ENCODE peak calls at places on chromosomes 2 and 18, in eight cellular contexts. N is stomach, Q is tibial nerve, Y is neural progenitor cell, P is BE2C, J is cardiac muscle cell, V is heart right ventricle, X is body of pancreas. G is an unnamed sample.

GRCh38 chr2:8132371-8132831 is 549.5 kb upstream of the ID2 start:
- DNase-seq in P (no peak), J (no peak), Y (no peak), Q (no peak), V (peak; percentile 45), N (no peak), X (no peak), G (peak; percentile 53)

GRCh38 chr2:222292113-222292737 is 6.6 kb downstream of the PAX3 start:
- DNase-seq in N (no peak), P (no peak), X (no peak), J (no peak), Y (peak; percentile 49), Q (no peak), V (no peak), G (no peak)

GRCh38 chr18:54416459-54416858 is 58.8 kb downstream of the C18orf54 start:
- DNase-seq in X (no peak), P (no peak), J (no peak), V (no peak), Q (no peak), N (no peak), Y (peak; percentile 4), G (no peak)

GRCh38 chr2:119480718-119481142 is 43.6 kb downstream of the SCTR start:
- DNase-seq in Q (no peak), P (peak; percentile 30), N (peak; percentile 48), X (peak; percentile 74), V (peak; percentile 45), Y (no peak), J (no peak), G (no peak)

GRCh38 chr2:218295029-218295428 is 2.7 kb upstream of the TMBIM1 start:
- DNase-seq in N (no peak), P (no peak), X (peak; percentile 69), J (no peak), Y (no peak), Q (no peak), V (no peak), G (no peak)

GRCh38 chr18:47993409-47993808 is 63.0 kb upstream of the SMAD2 start:
- DNase-seq in Y (no peak), X (no peak), Q (no peak), N (no peak), V (no peak), P (no peak), J (no peak), G (no peak)

GRCh38 chr2:221572180-221572820 is at the start of gene EPHA4:
- DNase-seq in P (peak; percentile 86), Q (peak; percentile 77), V (peak; percentile 90), N (peak; percentile 89), Y (peak; percentile 96), X (peak; percentile 90), J (peak; percentile 95), G (peak; percentile 92)

GRCh38 chr2:30361751-30362394 is 85.2 kb upstream of the LCLAT1 start:
- DNase-seq in J (peak; percentile 70), Y (no peak), Q (no peak), P (no peak), N (no peak), X (no peak), V (no peak), G (no peak)

GRCh38 chr2:24919977-24920812 is at the start of gene ADCY3:
- DNase-seq in Y (peak; percentile 78), J (peak; percentile 63), N (peak; percentile 52), P (peak; percentile 62), Q (no peak), X (peak; percentile 42), V (peak; percentile 65), G (peak; percentile 49)

GRCh38 chr18:54284967-54285785 is 15.9 kb downstream of the POLI start:
- DNase-seq in X (peak; percentile 29), V (peak; percentile 44), Q (no peak), J (no peak), P (no peak), Y (no peak), N (no peak), G (no peak)

GRCh38 chr2:207188601-207189000 is 22.9 kb upstream of the KLF7 start:
- DNase-seq in V (no peak), Y (no peak), P (no peak), N (no peak), Q (no peak), X (no peak), J (no peak), G (no peak)

GRCh38 chr2:36562245-36562644 is 35.7 kb downstream of the FEZ2 start:
- DNase-seq in N (no peak), Q (no peak), X (no peak), P (no peak), Y (no peak), J (no peak), V (no peak), G (no peak)

GRCh38 chr2:72887032-72887835 is at the start of gene SPR:
- DNase-seq in Q (peak; percentile 55), X (peak; percentile 84), P (peak; percentile 65), N (peak; percentile 90), Y (peak; percentile 76), J (peak; percentile 75), V (peak; percentile 84), G (peak; percentile 94)

GRCh38 chr2:1891971-1892486 is 147.7 kb upstream of the PXDN start:
- DNase-seq in P (no peak), V (no peak), J (no peak), Q (no peak), X (no peak), N (no peak), Y (no peak), G (no peak)

GRCh38 chr2:69717902-69718301 is 24.0 kb upstream of the ANXA4 start:
- DNase-seq in N (no peak), Y (no peak), Q (no peak), X (no peak), P (no peak), J (no peak), V (no peak), G (no peak)

DNA sequence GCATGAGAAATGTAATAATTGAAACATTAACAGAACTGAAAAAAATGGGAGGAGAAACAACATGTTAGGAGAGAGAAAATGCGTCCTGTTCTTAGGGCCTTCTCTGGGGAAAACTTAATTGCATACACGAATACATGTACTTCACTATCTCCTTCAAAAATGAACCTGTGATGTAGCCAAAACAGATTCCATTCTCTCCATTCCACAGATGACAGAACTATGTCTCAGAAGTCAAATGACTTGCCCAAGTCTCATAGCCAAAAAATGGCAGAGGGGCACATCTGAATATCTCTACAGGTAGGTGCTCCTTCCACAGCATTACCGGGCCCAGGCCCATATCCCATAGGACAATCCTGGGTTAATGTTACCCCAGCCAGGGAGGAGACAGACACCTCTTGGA is 3.9 kb upstream of the DCTN1 start:
- DNase-seq in P (no peak), X (no peak), V (no peak), N (no peak), Q (no peak), Y (no peak), J (no peak), G (no peak)
- H3K4me1 ChIP-seq in P (no peaks in the 10 kb centered on the region), X (peaks cover 44% of the 10 kb centered on the region), V (peaks cover 94% of the 10 kb centered on the region), N (peaks cover 92% of the 10 kb centered on the region), Q (peaks cover 32% of the 10 kb centered on the region), Y (peaks cover 19% of the 10 kb centered on the region), J (peaks cover 37% of the 10 kb centered on the region), G (peaks cover 84% of the 10 kb centered on the region)

GRCh38 chr18:50934545-50935211 is 33.2 kb upstream of the ELAC1 start:
- DNase-seq in Y (no peak), Q (no peak), V (no peak), X (no peak), N (no peak), J (no peak), P (no peak), G (no peak)
- H3K36me3 ChIP-seq in Y (peaks cover 5% of the 10 kb centered on the region), Q (no peaks in the 10 kb centered on the region), V (peaks cover 68% of the 10 kb centered on the region), X (no peaks in the 10 kb centered on the region), N (peaks cover 32% of the 10 kb centered on the region), J (peaks cover 9% of the 10 kb centered on the region), P (no peaks in the 10 kb centered on the region), G (peaks cover 50% of the 10 kb centered on the region)

GRCh38 chr18:26619350-26619749 is 71.0 kb upstream of the KCTD1 start:
- DNase-seq in V (no peak), X (no peak), N (no peak), P (no peak), J (no peak), Y (no peak), Q (no peak), G (no peak)

GRCh38 chr18:26624443-26624842 is 76.1 kb upstream of the KCTD1 start:
- DNase-seq in Q (no peak), J (no peak), P (no peak), Y (no peak), X (no peak), N (no peak), V (no peak), G (no peak)

GRCh38 chr18:26618130-26618529 is 69.8 kb upstream of the KCTD1 start:
- DNase-seq in N (no peak), Y (no peak), X (no peak), P (no peak), Q (no peak), V (no peak), J (no peak), G (no peak)

GRCh38 chr18:26617151-26617554 is 68.8 kb upstream of the KCTD1 start:
- DNase-seq in Y (no peak), P (no peak), V (no peak), N (no peak), J (no peak), X (no peak), Q (no peak), G (no peak)

DNA sequence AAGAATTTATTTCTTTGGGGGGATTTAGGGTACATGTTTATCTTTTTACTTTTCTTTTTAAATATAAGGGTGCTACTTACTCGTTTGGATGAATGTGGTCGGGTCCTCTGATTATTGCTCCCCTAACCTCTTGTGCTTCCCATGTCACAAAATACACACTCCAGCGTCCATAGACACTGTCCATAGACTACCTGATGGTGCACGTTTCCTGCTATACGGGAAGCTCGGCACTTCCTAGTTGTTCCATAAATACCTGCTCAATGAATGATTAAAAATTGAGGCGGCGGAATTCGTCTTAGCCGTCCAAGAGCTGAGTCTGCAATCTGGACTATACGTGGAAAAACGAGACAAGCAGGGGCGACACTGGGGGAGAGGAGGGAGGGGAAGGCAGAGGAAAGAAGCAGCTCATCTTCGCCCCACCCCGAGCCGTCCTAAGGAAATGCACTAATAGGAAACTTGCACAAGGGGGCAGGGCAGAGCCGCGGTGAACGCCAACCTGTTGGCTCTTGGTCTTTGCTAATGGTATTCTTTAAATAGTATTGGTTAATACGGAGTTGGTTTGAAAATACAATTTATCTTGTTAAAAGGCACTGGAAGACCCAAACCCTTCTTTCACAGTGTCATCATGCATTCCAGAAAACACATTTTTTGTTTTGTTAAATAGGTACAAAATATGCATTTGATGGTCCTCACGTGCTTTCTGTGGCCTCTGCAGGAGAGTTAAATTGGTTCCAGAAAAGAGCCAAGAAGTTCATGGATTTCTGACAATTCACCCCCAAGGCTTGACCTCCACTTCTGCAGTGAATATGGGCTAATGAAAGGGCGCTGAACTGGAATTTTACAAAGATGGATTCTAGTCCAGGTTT is 73.0 kb upstream of the KCTD1 start:
- DNase-seq in J (peak; percentile 65), V (peak; percentile 46), Y (peak; percentile 72), Q (no peak), X (peak; percentile 49), N (peak; percentile 59), P (peak; percentile 37), G (peak; percentile 45)
- TF ChIP-seq CTCF in J (peak; percentile 74), V (peak; percentile 74), Y (peak; percentile 78), Q (peak; percentile 15), X (peak; percentile 67), N (peak; percentile 32), P (peak; percentile 66), G (peak; percentile 65)

DNA sequence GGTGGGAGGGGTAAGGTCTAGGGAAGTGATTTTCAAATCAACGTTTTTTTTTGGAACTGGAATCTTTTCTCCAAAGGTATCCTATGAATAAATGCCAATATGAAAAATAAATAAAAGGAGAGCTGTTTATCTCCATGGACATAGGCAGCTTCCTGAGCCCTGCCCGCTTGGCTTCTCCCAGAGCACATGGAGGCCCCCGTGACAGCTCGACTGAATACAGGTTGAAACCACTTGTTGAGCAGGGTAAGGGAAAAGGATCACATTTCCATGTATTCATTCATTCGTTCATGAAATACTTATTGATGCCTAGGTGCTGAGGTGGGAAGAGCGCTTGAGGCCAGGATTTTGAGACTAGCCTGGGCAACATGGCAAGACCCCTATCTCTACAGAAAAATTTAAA is 64.8 kb downstream of the MARCHF4 start:
- DNase-seq in P (no peak), N (no peak), V (no peak), J (no peak), Y (no peak), Q (no peak), X (no peak), G (no peak)
- H3K4me1 ChIP-seq in P (no peaks in the 10 kb centered on the region), N (no peaks in the 10 kb centered on the region), V (peaks cover 6% of the 10 kb centered on the region), J (peaks cover 5% of the 10 kb centered on the region), Y (no peaks in the 10 kb centered on the region), Q (no peaks in the 10 kb centered on the region), X (no peaks in the 10 kb centered on the region), G (no peaks in the 10 kb centered on the region)